ENCODE peak calls at places on chromosomes 2 and 18, in nine cellular contexts. One of them, this sample, is unnamed.

GRCh38 chr2:230927711-230928341 is 2.8 kb upstream of the GPR55 start:
- DNase-seq in EL: no peak
- DNase-seq in iPS DF 19.7: no peak
- DNase-seq in sigmoid colon: peak
- DNase-seq in GF-D8: no peak
- DNase-seq in stimulated activated CD8-positive, alpha-beta memory T cell treated with anti-CD3 and anti-CD28 coated beads, Interleukin-15, amount 100 ng/mL, for 24 hours: no peak
- DNase-seq in KG1: no peak
- DNase-seq in GM19239: no peak
- DNase-seq in ureter: no peak
- DNase-seq in this sample: no peak

GRCh38 chr2:23688486-23689130 is 238.3 kb downstream of the ATAD2B start:
- DNase-seq in iPS DF 19.7: no peak
- DNase-seq in GF-D8: no peak
- DNase-seq in sigmoid colon: no peak
- DNase-seq in KG1: no peak
- DNase-seq in EL: no peak
- DNase-seq in GM19239: no peak
- DNase-seq in ureter: no peak
- DNase-seq in stimulated activated CD8-positive, alpha-beta memory T cell treated with anti-CD3 and anti-CD28 coated beads, Interleukin-15, amount 100 ng/mL, for 24 hours: no peak
- DNase-seq in this sample: no peak

GRCh38 chr2:101306410-101306809 is 2.1 kb downstream of the RNF149 start:
- DNase-seq in ureter: no peak
- DNase-seq in GM19239: no peak
- DNase-seq in GF-D8: no peak
- DNase-seq in KG1: no peak
- DNase-seq in sigmoid colon: no peak
- DNase-seq in stimulated activated CD8-positive, alpha-beta memory T cell treated with anti-CD3 and anti-CD28 coated beads, Interleukin-15, amount 100 ng/mL, for 24 hours: no peak
- DNase-seq in iPS DF 19.7: no peak
- DNase-seq in EL: no peak
- DNase-seq in this sample: no peak

GRCh38 chr18:12703714-12704113 is 872 bp downstream of the PSMG2 start:
- DNase-seq in stimulated activated CD8-positive, alpha-beta memory T cell treated with anti-CD3 and anti-CD28 coated beads, Interleukin-15, amount 100 ng/mL, for 24 hours: no peak
- DNase-seq in sigmoid colon: no peak
- DNase-seq in KG1: no peak
- DNase-seq in ureter: no peak
- DNase-seq in EL: peak
- DNase-seq in iPS DF 19.7: no peak
- DNase-seq in GM19239: no peak
- DNase-seq in GF-D8: no peak
- DNase-seq in this sample: no peak

GRCh38 chr2:232750135-232750671 is 26.2 kb downstream of the KCNJ13 start:
- DNase-seq in iPS DF 19.7: no peak
- DNase-seq in EL: no peak
- DNase-seq in GF-D8: no peak
- DNase-seq in GM19239: no peak
- DNase-seq in sigmoid colon: no peak
- DNase-seq in KG1: no peak
- DNase-seq in stimulated activated CD8-positive, alpha-beta memory T cell treated with anti-CD3 and anti-CD28 coated beads, Interleukin-15, amount 100 ng/mL, for 24 hours: no peak
- DNase-seq in ureter: no peak
- DNase-seq in this sample: no peak

GRCh38 chr2:233802132-233802815 is 24.1 kb downstream of the MROH2A start:
- DNase-seq in EL: no peak
- DNase-seq in ureter: no peak
- DNase-seq in GF-D8: no peak
- DNase-seq in stimulated activated CD8-positive, alpha-beta memory T cell treated with anti-CD3 and anti-CD28 coated beads, Interleukin-15, amount 100 ng/mL, for 24 hours: no peak
- DNase-seq in GM19239: no peak
- DNase-seq in sigmoid colon: no peak
- DNase-seq in KG1: no peak
- DNase-seq in iPS DF 19.7: no peak
- DNase-seq in this sample: no peak

GRCh38 chr2:86055314-86055713 is 50.4 kb downstream of the POLR1A start:
- DNase-seq in stimulated activated CD8-positive, alpha-beta memory T cell treated with anti-CD3 and anti-CD28 coated beads, Interleukin-15, amount 100 ng/mL, for 24 hours: no peak
- DNase-seq in GM19239: no peak
- DNase-seq in GF-D8: no peak
- DNase-seq in KG1: no peak
- DNase-seq in iPS DF 19.7: no peak
- DNase-seq in sigmoid colon: no peak
- DNase-seq in ureter: no peak
- DNase-seq in EL: no peak
- DNase-seq in this sample: no peak

GRCh38 chr2:222655406-222655747 is 515 bp downstream of the FARSB start:
- DNase-seq in GM19239: no peak
- DNase-seq in GF-D8: peak
- DNase-seq in stimulated activated CD8-positive, alpha-beta memory T cell treated with anti-CD3 and anti-CD28 coated beads, Interleukin-15, amount 100 ng/mL, for 24 hours: no peak
- DNase-seq in EL: no peak
- DNase-seq in KG1: no peak
- DNase-seq in iPS DF 19.7: no peak
- DNase-seq in sigmoid colon: no peak
- DNase-seq in ureter: no peak
- DNase-seq in this sample: no peak

GRCh38 chr2:6352247-6352646 is 513.5 kb downstream of the CMPK2 start:
- DNase-seq in GF-D8: no peak
- DNase-seq in KG1: no peak
- DNase-seq in stimulated activated CD8-positive, alpha-beta memory T cell treated with anti-CD3 and anti-CD28 coated beads, Interleukin-15, amount 100 ng/mL, for 24 hours: no peak
- DNase-seq in ureter: no peak
- DNase-seq in EL: no peak
- DNase-seq in iPS DF 19.7: no peak
- DNase-seq in GM19239: peak
- DNase-seq in sigmoid colon: no peak
- DNase-seq in this sample: no peak

GRCh38 chr2:17756629-17757028 is 2.7 kb downstream of the GEN1 start:
- DNase-seq in stimulated activated CD8-positive, alpha-beta memory T cell treated with anti-CD3 and anti-CD28 coated beads, Interleukin-15, amount 100 ng/mL, for 24 hours: no peak
- DNase-seq in GM19239: no peak
- DNase-seq in KG1: no peak
- DNase-seq in iPS DF 19.7: no peak
- DNase-seq in sigmoid colon: no peak
- DNase-seq in ureter: no peak
- DNase-seq in GF-D8: no peak
- DNase-seq in EL: peak
- DNase-seq in this sample: no peak

GRCh38 chr2:67825476-67825875 is 237.3 kb downstream of the C1D start:
- DNase-seq in ureter: no peak
- DNase-seq in sigmoid colon: no peak
- DNase-seq in KG1: no peak
- DNase-seq in EL: peak
- DNase-seq in iPS DF 19.7: no peak
- DNase-seq in stimulated activated CD8-positive, alpha-beta memory T cell treated with anti-CD3 and anti-CD28 coated beads, Interleukin-15, amount 100 ng/mL, for 24 hours: no peak
- DNase-seq in GF-D8: no peak
- DNase-seq in GM19239: no peak
- DNase-seq in this sample: no peak

GRCh38 chr2:7692657-7693161 is 775.5 kb downstream of the RNF144A start:
- DNase-seq in sigmoid colon: peak
- DNase-seq in GM19239: no peak
- DNase-seq in stimulated activated CD8-positive, alpha-beta memory T cell treated with anti-CD3 and anti-CD28 coated beads, Interleukin-15, amount 100 ng/mL, for 24 hours: no peak
- DNase-seq in GF-D8: no peak
- DNase-seq in ureter: no peak
- DNase-seq in EL: peak
- DNase-seq in iPS DF 19.7: no peak
- DNase-seq in KG1: no peak
- DNase-seq in this sample: no peak

GRCh38 chr2:69518836-69519235 is 81.6 kb upstream of the NFU1 start:
- DNase-seq in GM19239: no peak
- DNase-seq in KG1: no peak
- DNase-seq in ureter: peak
- DNase-seq in GF-D8: no peak
- DNase-seq in sigmoid colon: no peak
- DNase-seq in stimulated activated CD8-positive, alpha-beta memory T cell treated with anti-CD3 and anti-CD28 coated beads, Interleukin-15, amount 100 ng/mL, for 24 hours: no peak
- DNase-seq in EL: no peak
- DNase-seq in iPS DF 19.7: peak
- DNase-seq in this sample: no peak

GRCh38 chr2:217835931-217836881 is 166.6 kb downstream of the TNS1 start:
- DNase-seq in GF-D8: no peak
- DNase-seq in EL: peak
- DNase-seq in GM19239: no peak
- DNase-seq in sigmoid colon: peak
- DNase-seq in stimulated activated CD8-positive, alpha-beta memory T cell treated with anti-CD3 and anti-CD28 coated beads, Interleukin-15, amount 100 ng/mL, for 24 hours: no peak
- DNase-seq in iPS DF 19.7: no peak
- DNase-seq in ureter: no peak
- DNase-seq in KG1: no peak
- DNase-seq in this sample: peak

GRCh38 chr2:56168163-56168562 is 15.6 kb upstream of the CCDC85A start:
- DNase-seq in KG1: no peak
- DNase-seq in stimulated activated CD8-positive, alpha-beta memory T cell treated with anti-CD3 and anti-CD28 coated beads, Interleukin-15, amount 100 ng/mL, for 24 hours: no peak
- DNase-seq in EL: peak
- DNase-seq in sigmoid colon: no peak
- DNase-seq in GM19239: no peak
- DNase-seq in GF-D8: no peak
- DNase-seq in ureter: no peak
- DNase-seq in iPS DF 19.7: no peak
- DNase-seq in this sample: no peak

GRCh38 chr18:63365909-63366269 is 1.1 kb downstream of the KDSR start:
- DNase-seq in KG1: no peak
- DNase-seq in GF-D8: no peak
- DNase-seq in GM19239: peak
- DNase-seq in ureter: no peak
- DNase-seq in EL: peak
- DNase-seq in iPS DF 19.7: no peak
- DNase-seq in sigmoid colon: no peak
- DNase-seq in stimulated activated CD8-positive, alpha-beta memory T cell treated with anti-CD3 and anti-CD28 coated beads, Interleukin-15, amount 100 ng/mL, for 24 hours: no peak
- DNase-seq in this sample: no peak

GRCh38 chr2:225270861-225271260 is 128.6 kb upstream of the NYAP2 start:
- DNase-seq in ureter: no peak
- DNase-seq in iPS DF 19.7: no peak
- DNase-seq in KG1: peak
- DNase-seq in EL: peak
- DNase-seq in GF-D8: no peak
- DNase-seq in sigmoid colon: no peak
- DNase-seq in stimulated activated CD8-positive, alpha-beta memory T cell treated with anti-CD3 and anti-CD28 coated beads, Interleukin-15, amount 100 ng/mL, for 24 hours: no peak
- DNase-seq in GM19239: peak
- DNase-seq in this sample: peak

GRCh38 chr2:12585784-12586183 is 131.0 kb upstream of the TRIB2 start:
- DNase-seq in EL: no peak
- DNase-seq in KG1: no peak
- DNase-seq in GM19239: no peak
- DNase-seq in GF-D8: no peak
- DNase-seq in ureter: no peak
- DNase-seq in sigmoid colon: no peak
- DNase-seq in iPS DF 19.7: no peak
- DNase-seq in stimulated activated CD8-positive, alpha-beta memory T cell treated with anti-CD3 and anti-CD28 coated beads, Interleukin-15, amount 100 ng/mL, for 24 hours: no peak
- DNase-seq in this sample: no peak

GRCh38 chr2:218125626-218126080 is at the start of gene CXCR2:
- DNase-seq in ureter: peak
- DNase-seq in iPS DF 19.7: no peak
- DNase-seq in sigmoid colon: no peak
- DNase-seq in stimulated activated CD8-positive, alpha-beta memory T cell treated with anti-CD3 and anti-CD28 coated beads, Interleukin-15, amount 100 ng/mL, for 24 hours: no peak
- DNase-seq in GM19239: no peak
- DNase-seq in EL: no peak
- DNase-seq in KG1: peak
- DNase-seq in GF-D8: peak
- DNase-seq in this sample: peak

GRCh38 chr2:86793752-86794151 is 3.0 kb upstream of the CD8A start:
- DNase-seq in stimulated activated CD8-positive, alpha-beta memory T cell treated with anti-CD3 and anti-CD28 coated beads, Interleukin-15, amount 100 ng/mL, for 24 hours: no peak
- DNase-seq in KG1: no peak
- DNase-seq in EL: no peak
- DNase-seq in ureter: no peak
- DNase-seq in GF-D8: no peak
- DNase-seq in sigmoid colon: no peak
- DNase-seq in iPS DF 19.7: no peak
- DNase-seq in GM19239: no peak
- DNase-seq in this sample: no peak

GRCh38 chr2:3040819-3041218 is 336.8 kb downstream of the EIPR1 start:
- DNase-seq in stimulated activated CD8-positive, alpha-beta memory T cell treated with anti-CD3 and anti-CD28 coated beads, Interleukin-15, amount 100 ng/mL, for 24 hours: no peak
- DNase-seq in GF-D8: no peak
- DNase-seq in sigmoid colon: no peak
- DNase-seq in EL: no peak
- DNase-seq in ureter: no peak
- DNase-seq in iPS DF 19.7: no peak
- DNase-seq in KG1: no peak
- DNase-seq in GM19239: no peak
- DNase-seq in this sample: no peak

GRCh38 chr2:218322756-218323525 is 30.6 kb upstream of the TMBIM1 start:
- DNase-seq in GF-D8: peak
- DNase-seq in iPS DF 19.7: no peak
- DNase-seq in sigmoid colon: peak
- DNase-seq in stimulated activated CD8-positive, alpha-beta memory T cell treated with anti-CD3 and anti-CD28 coated beads, Interleukin-15, amount 100 ng/mL, for 24 hours: peak
- DNase-seq in KG1: peak
- DNase-seq in EL: peak
- DNase-seq in ureter: peak
- DNase-seq in GM19239: peak
- DNase-seq in this sample: no peak

GRCh38 chr2:222313816-222314215 is 15.0 kb upstream of the PAX3 start:
- DNase-seq in GF-D8: no peak
- DNase-seq in ureter: no peak
- DNase-seq in sigmoid colon: no peak
- DNase-seq in stimulated activated CD8-positive, alpha-beta memory T cell treated with anti-CD3 and anti-CD28 coated beads, Interleukin-15, amount 100 ng/mL, for 24 hours: no peak
- DNase-seq in KG1: no peak
- DNase-seq in iPS DF 19.7: no peak
- DNase-seq in EL: no peak
- DNase-seq in GM19239: no peak
- DNase-seq in this sample: no peak

GRCh38 chr2:27149575-27150405 is 986 bp downstream of the TCF23 start:
- DNase-seq in sigmoid colon: peak
- DNase-seq in GF-D8: no peak
- DNase-seq in iPS DF 19.7: no peak
- DNase-seq in ureter: no peak
- DNase-seq in GM19239: no peak
- DNase-seq in KG1: no peak
- DNase-seq in EL: no peak
- DNase-seq in stimulated activated CD8-positive, alpha-beta memory T cell treated with anti-CD3 and anti-CD28 coated beads, Interleukin-15, amount 100 ng/mL, for 24 hours: no peak
- DNase-seq in this sample: no peak

GRCh38 chr18:31591628-31592027 is at the start of gene TTR:
- DNase-seq in stimulated activated CD8-positive, alpha-beta memory T cell treated with anti-CD3 and anti-CD28 coated beads, Interleukin-15, amount 100 ng/mL, for 24 hours: no peak
- DNase-seq in GM19239: no peak
- DNase-seq in KG1: no peak
- DNase-seq in GF-D8: no peak
- DNase-seq in EL: no peak
- DNase-seq in ureter: no peak
- DNase-seq in iPS DF 19.7: no peak
- DNase-seq in sigmoid colon: no peak
- DNase-seq in this sample: no peak

GRCh38 chr18:43893001-43893637 is 615.8 kb upstream of the SYT4 start:
- DNase-seq in stimulated activated CD8-positive, alpha-beta memory T cell treated with anti-CD3 and anti-CD28 coated beads, Interleukin-15, amount 100 ng/mL, for 24 hours: no peak
- DNase-seq in EL: peak
- DNase-seq in ureter: no peak
- DNase-seq in KG1: no peak
- DNase-seq in GM19239: no peak
- DNase-seq in iPS DF 19.7: no peak
- DNase-seq in GF-D8: no peak
- DNase-seq in sigmoid colon: no peak
- DNase-seq in this sample: no peak

GRCh38 chr2:238967031-238967977 is 119.4 kb downstream of the TWIST2 start:
- DNase-seq in stimulated activated CD8-positive, alpha-beta memory T cell treated with anti-CD3 and anti-CD28 coated beads, Interleukin-15, amount 100 ng/mL, for 24 hours: no peak
- DNase-seq in sigmoid colon: no peak
- DNase-seq in ureter: peak
- DNase-seq in KG1: no peak
- DNase-seq in iPS DF 19.7: no peak
- DNase-seq in GM19239: no peak
- DNase-seq in GF-D8: no peak
- DNase-seq in EL: no peak
- DNase-seq in this sample: no peak

GRCh38 chr2:27652341-27652740 is 11.1 kb downstream of the SUPT7L start:
- DNase-seq in GM19239: no peak
- DNase-seq in GF-D8: no peak
- DNase-seq in stimulated activated CD8-positive, alpha-beta memory T cell treated with anti-CD3 and anti-CD28 coated beads, Interleukin-15, amount 100 ng/mL, for 24 hours: no peak
- DNase-seq in EL: no peak
- DNase-seq in KG1: no peak
- DNase-seq in iPS DF 19.7: no peak
- DNase-seq in sigmoid colon: no peak
- DNase-seq in ureter: no peak
- DNase-seq in this sample: no peak

GRCh38 chr18:76751538-76751890 is 70.8 kb upstream of the ZNF236 start:
- DNase-seq in iPS DF 19.7: no peak
- DNase-seq in KG1: no peak
- DNase-seq in GM19239: no peak
- DNase-seq in EL: no peak
- DNase-seq in ureter: no peak
- DNase-seq in sigmoid colon: no peak
- DNase-seq in GF-D8: no peak
- DNase-seq in stimulated activated CD8-positive, alpha-beta memory T cell treated with anti-CD3 and anti-CD28 coated beads, Interleukin-15, amount 100 ng/mL, for 24 hours: no peak
- DNase-seq in this sample: no peak

GRCh38 chr2:60862642-60863041 is 18.7 kb upstream of the REL start:
- DNase-seq in EL: no peak
- DNase-seq in sigmoid colon: no peak
- DNase-seq in GF-D8: no peak
- DNase-seq in ureter: no peak
- DNase-seq in GM19239: no peak
- DNase-seq in KG1: no peak
- DNase-seq in iPS DF 19.7: no peak
- DNase-seq in stimulated activated CD8-positive, alpha-beta memory T cell treated with anti-CD3 and anti-CD28 coated beads, Interleukin-15, amount 100 ng/mL, for 24 hours: no peak
- DNase-seq in this sample: no peak

GRCh38 chr18:59697236-59697932 is at the start of gene CCBE1:
- DNase-seq in sigmoid colon: peak
- DNase-seq in iPS DF 19.7: no peak
- DNase-seq in ureter: peak
- DNase-seq in GF-D8: no peak
- DNase-seq in EL: peak
- DNase-seq in GM19239: peak
- DNase-seq in stimulated activated CD8-positive, alpha-beta memory T cell treated with anti-CD3 and anti-CD28 coated beads, Interleukin-15, amount 100 ng/mL, for 24 hours: peak
- DNase-seq in KG1: no peak
- DNase-seq in this sample: no peak

This sample was measured in SIG-M5.